ENCODE peak calls at places on chromosome 21, in four cellular contexts. B is IMR-90, K is H9, D is H1. F is an unnamed sample.

GRCh38 chr21:32377991-32378390 is 14.8 kb downstream of the URB1 start:
- DNase-seq in K (no peak), B (no peak), D (no peak), F (no peak)

GRCh38 chr21:40053007-40053406 is 185.8 kb downstream of the PCP4 start:
- DNase-seq in B (no peak), D (no peak), K (no peak), F (no peak)

GRCh38 chr21:23579573-23579972 is 2027.7 kb downstream of the MRPL39 start:
- DNase-seq in B (no peak), K (no peak), D (no peak), F (no peak)

GRCh38 chr21:14737922-14738321 is 191.8 kb upstream of the SAMSN1 start:
- DNase-seq in K (no peak), B (peak; percentile 8), D (no peak), F (peak; percentile 66)

GRCh38 chr21:15732290-15732995 is 2.7 kb downstream of the USP25 start:
- DNase-seq in D (no peak), K (no peak), B (peak; percentile 51), F (no peak)

GRCh38 chr21:32330784-32331311 is 32.2 kb downstream of the MRAP start:
- DNase-seq in D (no peak), K (no peak), B (no peak), F (peak; percentile 81)

GRCh38 chr21:30515681-30516080 is 13.7 kb upstream of the KRTAP19-5 start:
- DNase-seq in B (no peak), D (no peak), K (no peak), F (no peak)

GRCh38 chr21:31945576-31945975 is 72.8 kb downstream of the HUNK start:
- DNase-seq in B (peak; percentile 97), K (no peak), D (no peak), F (no peak)

GRCh38 chr21:32946654-32947053 is 79.1 kb upstream of the OLIG2 start:
- DNase-seq in D (no peak), B (peak; percentile 1), K (no peak), F (no peak)

GRCh38 chr21:37564341-37564923 is 197.9 kb downstream of the DYRK1A start:
- DNase-seq in K (peak; percentile 64), B (peak; percentile 100), D (no peak), F (peak; percentile 88)

GRCh38 chr21:36646011-36646410 is 52.9 kb upstream of the SIM2 start:
- DNase-seq in B (no peak), K (no peak), D (no peak), F (no peak)

GRCh38 chr21:32334980-32335471 is 36.4 kb downstream of the MRAP start:
- DNase-seq in K (peak; percentile 27), B (no peak), D (no peak), F (peak; percentile 61)

GRCh38 chr21:39073717-39074116 is 109.5 kb downstream of the PSMG1 start:
- DNase-seq in K (no peak), B (no peak), D (no peak), F (no peak)

GRCh38 chr21:18142639-18143038 is 102.0 kb upstream of the CHODL start:
- DNase-seq in D (no peak), K (no peak), B (no peak), F (no peak)

GRCh38 chr21:27513825-27514224 is 546.9 kb upstream of the ADAMTS5 start:
- DNase-seq in K (no peak), D (no peak), B (no peak), F (no peak)

GRCh38 chr21:34724857-34725195 is 56.0 kb downstream of the CLIC6 start:
- DNase-seq in K (no peak), D (no peak), B (no peak), F (no peak)

GRCh38 chr21:34722684-34723300 is 54.0 kb downstream of the CLIC6 start:
- DNase-seq in B (no peak), D (no peak), K (peak; percentile 70), F (peak; percentile 59)

GRCh38 chr21:34726627-34727337 is 58.0 kb downstream of the CLIC6 start:
- DNase-seq in K (no peak), B (peak; percentile 43), D (no peak), F (peak; percentile 33)

GRCh38 chr21:34728479-34728878 is 59.7 kb downstream of the CLIC6 start:
- DNase-seq in D (no peak), B (no peak), K (no peak), F (no peak)

GRCh38 chr21:34724131-34724856 is 55.5 kb downstream of the CLIC6 start:
- DNase-seq in D (no peak), B (no peak), K (no peak), F (no peak)
- H4K5ac ChIP-seq in D (no peak overlapping the region), B (no peak overlapping the region), K (no peak overlapping the region), F (no peak overlapping the region)

GRCh38 chr21:34091032-34091431 is 17.7 kb downstream of the MRPS6 start:
- DNase-seq in B (no peak), D (no peak), K (no peak), F (no peak)

GRCh38 chr21:34094949-34095348 is 21.6 kb downstream of the MRPS6 start:
- DNase-seq in D (no peak), K (no peak), B (no peak), F (no peak)

GRCh38 chr21:34091607-34092006 is 18.2 kb downstream of the MRPS6 start:
- DNase-seq in K (no peak), D (no peak), B (no peak), F (peak; percentile 26)

GRCh38 chr21:34093083-34093482 is 19.7 kb downstream of the MRPS6 start:
- DNase-seq in K (no peak), D (no peak), B (no peak), F (no peak)

GRCh38 chr21:34092241-34092921 is 19.0 kb downstream of the MRPS6 start:
- DNase-seq in K (no peak), D (no peak), B (no peak), F (no peak)
- H3K4me1 ChIP-seq in K (peaks cover 6% of the 10 kb centered on the region), D (no peaks in the 10 kb centered on the region), B (peaks cover 10% of the 10 kb centered on the region), F (peaks cover 2% of the 10 kb centered on the region)

GRCh38 chr21:43644609-43645008 is 14.7 kb downstream of the HSF2BP start:
- DNase-seq in K (no peak), B (peak; percentile 67), D (no peak), F (no peak)

GRCh38 chr21:43640437-43640836 is 18.9 kb downstream of the HSF2BP start:
- DNase-seq in D (no peak), K (no peak), B (no peak), F (no peak)

GRCh38 chr21:43645987-43646386 is 13.3 kb downstream of the HSF2BP start:
- DNase-seq in D (no peak), B (no peak), K (no peak), F (no peak)

GRCh38 chr21:43645414-43645891 is 13.8 kb downstream of the HSF2BP start:
- DNase-seq in K (peak; percentile 49), D (no peak), B (peak; percentile 82), F (peak; percentile 84)

GRCh38 chr21:43643193-43643592 is 16.1 kb downstream of the HSF2BP start:
- DNase-seq in B (no peak), D (no peak), K (no peak), F (no peak)
- H3K23ac ChIP-seq in B (no peak overlapping the region), D (no peak overlapping the region), K (no peak overlapping the region), F (no peak overlapping the region)

GRCh38 chr21:46551636-46552241 is 53.1 kb downstream of the S100B start:
- DNase-seq in B (no peak), K (peak; percentile 57), D (no peak), F (peak; percentile 3)

GRCh38 chr21:46552274-46552673 is 52.6 kb downstream of the S100B start:
- DNase-seq in K (no peak), B (no peak), D (no peak), F (no peak)

GRCh38 chr21:46553993-46554392 is 50.9 kb downstream of the S100B start:
- DNase-seq in K (no peak), B (no peak), D (no peak), F (no peak)

GRCh38 chr21:46554431-46555224 is 50.3 kb downstream of the S100B start:
- DNase-seq in D (no peak), B (no peak), K (no peak), F (no peak)

GRCh38 chr21:46552865-46553379 is 52.0 kb downstream of the S100B start:
- DNase-seq in D (no peak), K (no peak), B (no peak), F (no peak)
- H4K5ac ChIP-seq in D (no peak overlapping the region), K (no peak overlapping the region), B (no peak overlapping the region), F (no peak overlapping the region)

DNA sequence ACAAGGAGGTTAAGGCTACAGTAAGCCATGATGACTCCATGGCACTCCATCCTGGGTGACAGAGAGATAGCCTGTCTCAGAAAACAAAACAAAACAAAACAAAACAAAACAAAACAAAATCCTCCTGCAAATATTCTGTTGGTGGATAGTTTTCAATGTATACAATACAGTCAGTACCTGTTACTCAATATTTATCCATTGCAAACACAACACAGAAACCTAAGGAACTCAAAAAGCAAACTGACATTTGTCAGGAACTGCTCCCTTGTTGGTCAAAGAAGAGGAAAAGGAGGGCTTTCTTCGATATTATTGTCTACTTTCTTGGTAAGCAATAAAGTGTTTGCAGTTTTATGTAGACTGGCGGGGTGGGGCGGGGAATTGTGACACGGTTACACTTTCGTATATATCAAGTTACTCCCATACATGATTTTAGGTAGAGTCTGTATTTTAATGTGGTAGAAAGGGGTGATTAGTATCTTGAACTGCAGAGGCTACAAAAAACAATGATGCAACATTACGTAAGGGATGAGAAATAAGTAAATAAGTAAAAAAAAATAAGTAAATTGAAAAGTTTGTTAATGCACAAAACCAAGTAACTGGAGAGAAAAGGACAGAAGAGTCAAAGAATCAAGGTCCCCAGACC is 31.8 kb downstream of the APP start:
- DNase-seq in B (no peak), K (no peak), D (no peak), F (no peak)
- H3K4me1 ChIP-seq in B (peaks cover 1% of the 10 kb centered on the region), K (no peaks in the 10 kb centered on the region), D (no peaks in the 10 kb centered on the region), F (peaks cover 18% of the 10 kb centered on the region)

GRCh38 chr21:46190491-46191131 is 6.4 kb upstream of the SPATC1L start:
- DNase-seq in K (peak; percentile 24), D (no peak), B (no peak), F (no peak)

GRCh38 chr21:46193829-46194373 is 9.6 kb upstream of the SPATC1L start:
- DNase-seq in D (no peak), B (no peak), K (no peak), F (no peak)

GRCh38 chr21:46191257-46191685 is 7.0 kb upstream of the SPATC1L start:
- DNase-seq in D (no peak), B (peak; percentile 85), K (peak; percentile 25), F (no peak)

GRCh38 chr21:46189959-46190490 is 5.8 kb upstream of the SPATC1L start:
- DNase-seq in K (no peak), D (no peak), B (no peak), F (no peak)

GRCh38 chr21:46191686-46192575 is 7.7 kb upstream of the SPATC1L start:
- DNase-seq in B (no peak), K (no peak), D (no peak), F (no peak)
- H3K23ac ChIP-seq in B (no peak overlapping the region), K (no peak overlapping the region), D (no peak overlapping the region), F (no peak overlapping the region)

DNA sequence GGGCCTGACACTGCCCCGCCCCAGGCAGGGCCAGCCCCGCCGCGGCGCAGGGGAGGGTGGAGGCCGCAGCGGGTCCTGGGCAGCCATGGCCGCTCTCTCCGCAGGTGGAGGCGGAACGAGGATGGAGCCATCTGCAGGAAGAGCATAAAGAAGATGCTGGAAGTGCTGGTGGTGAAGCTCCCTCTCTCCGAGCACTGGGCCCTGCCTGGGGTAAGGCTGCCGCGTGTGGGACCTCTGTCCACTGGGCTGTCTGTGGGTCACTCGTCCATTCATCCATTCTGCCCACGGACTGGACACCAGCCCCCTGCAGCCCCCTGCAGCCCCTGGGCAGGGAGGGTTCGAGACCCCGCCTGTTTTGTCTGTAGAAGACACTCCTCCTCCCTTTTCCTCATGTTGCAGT is 18.4 kb upstream of the LRRC3 start:
- DNase-seq in D (no peak), B (no peak), K (peak; percentile 23), F (no peak)
- H4K5ac ChIP-seq in D (no peak overlapping the region), B (no peak overlapping the region), K (no peak overlapping the region), F (no peak overlapping the region)

GRCh38 chr21:43364261-43364510 is 62.7 kb downstream of the SIK1 start:
- DNase-seq in D (no peak), K (no peak), B (no peak), F (no peak)
- H3K4me1 ChIP-seq in D (peaks cover 2% of the 10 kb centered on the region), K (no peaks in the 10 kb centered on the region), B (peaks cover 10% of the 10 kb centered on the region), F (no peaks in the 10 kb centered on the region)

GRCh38 chr21:46222436-46223116 is 6.0 kb downstream of the LSS start:
- DNase-seq in K (no peak), B (no peak), D (no peak), F (no peak)
- H3K23ac ChIP-seq in K (no peak overlapping the region), B (no peak overlapping the region), D (no peak overlapping the region), F (no peak overlapping the region)